ENCODE peak calls at places on chromosomes 13 and 19, in nine cellular contexts. Y is stomach, C is thyroid gland, J is ovary, U is lower leg skin, S is body of pancreas, T is uterus, E is tibial nerve, F is heart left ventricle. L is an unnamed sample.

GRCh38 chr19:1395194-1396018 is 5.9 kb downstream of the GAMT start:
- DNase-seq in U (no peak), Y (peak), S (peak), F (no peak), C (no peak), E (no peak), J (no peak), T (no peak), L (no peak)

GRCh38 chr13:104809483-104809882 is 1726.0 kb downstream of the EFNB2 start:
- DNase-seq in E (no peak), J (no peak), S (no peak), U (no peak), C (no peak), T (no peak), Y (no peak), F (no peak), L (no peak)

GRCh38 chr13:66665991-66666390 is 564.1 kb downstream of the PCDH9 start:
- DNase-seq in E (no peak), S (peak), Y (no peak), J (no peak), C (peak), U (no peak), F (no peak), T (no peak), L (peak)

GRCh38 chr19:46125447-46125846 is 959 bp upstream of the IGFL3 start:
- DNase-seq in E (no peak), Y (no peak), F (no peak), T (no peak), U (no peak), J (no peak), C (no peak), S (no peak), L (no peak)

GRCh38 chr13:59776924-59777690 is 386.6 kb downstream of the DIAPH3 start:
- DNase-seq in S (no peak), C (no peak), T (no peak), F (no peak), Y (no peak), E (no peak), J (no peak), U (no peak), L (no peak)

GRCh38 chr13:51549050-51549449 is 35.2 kb upstream of the WDFY2 start:
- DNase-seq in S (peak), C (peak), F (no peak), E (no peak), Y (no peak), U (no peak), J (no peak), T (no peak), L (no peak)

GRCh38 chr13:110912651-110913051 is 2.2 kb downstream of the ANKRD10 start:
- DNase-seq in T (peak), E (no peak), C (peak), F (no peak), U (no peak), J (no peak), S (peak), Y (no peak), L (peak)

GRCh38 chr13:109784590-109785140 is 1.7 kb downstream of the IRS2 start:
- DNase-seq in J (peak), Y (peak), F (peak), S (peak), T (peak), E (peak), C (peak), U (peak), L (peak)

GRCh38 chr19:5914946-5915781 is 1.1 kb downstream of the CAPS start:
- DNase-seq in S (peak), F (no peak), C (peak), U (no peak), Y (peak), J (no peak), E (no peak), T (no peak), L (no peak)

GRCh38 chr13:108948269-108948671 is 318.9 kb downstream of the MYO16 start:
- DNase-seq in U (no peak), F (no peak), T (no peak), S (no peak), C (no peak), Y (no peak), J (no peak), E (no peak), L (peak)

GRCh38 chr19:5220866-5221265 is 119.7 kb downstream of the PTPRS start:
- DNase-seq in S (no peak), C (no peak), Y (no peak), J (no peak), U (no peak), T (no peak), F (no peak), E (no peak), L (no peak)

GRCh38 chr13:60343978-60344377 is 53.0 kb upstream of the TDRD3 start:
- DNase-seq in C (no peak), J (no peak), U (no peak), S (no peak), Y (no peak), T (no peak), F (no peak), E (no peak), L (no peak)

GRCh38 chr19:20051841-20052768 is 12.8 kb upstream of the ZNF682 start:
- DNase-seq in F (peak), E (peak), U (peak), C (peak), T (peak), S (peak), Y (peak), J (peak), L (peak)

GRCh38 chr13:40061466-40062450 is 406.3 kb downstream of the COG6 start:
- DNase-seq in J (no peak), F (no peak), Y (no peak), T (no peak), S (peak), U (no peak), C (no peak), E (no peak), L (no peak)

GRCh38 chr13:98265669-98266551 is 88.8 kb upstream of the RNF113B start:
- DNase-seq in Y (peak), S (peak), C (no peak), F (no peak), T (no peak), U (no peak), E (peak), J (no peak), L (peak)

GRCh38 chr13:79660361-79660760 is 179.4 kb downstream of the NDFIP2 start:
- DNase-seq in S (no peak), C (no peak), U (no peak), J (no peak), T (no peak), E (no peak), Y (no peak), F (no peak), L (no peak)
- TF ChIP-seq POLR2A in S (no peak), C (no peak), U (no peak), J (no peak), T (no peak), E (no peak), Y (no peak), F (no peak), L (no peak)

DNA sequence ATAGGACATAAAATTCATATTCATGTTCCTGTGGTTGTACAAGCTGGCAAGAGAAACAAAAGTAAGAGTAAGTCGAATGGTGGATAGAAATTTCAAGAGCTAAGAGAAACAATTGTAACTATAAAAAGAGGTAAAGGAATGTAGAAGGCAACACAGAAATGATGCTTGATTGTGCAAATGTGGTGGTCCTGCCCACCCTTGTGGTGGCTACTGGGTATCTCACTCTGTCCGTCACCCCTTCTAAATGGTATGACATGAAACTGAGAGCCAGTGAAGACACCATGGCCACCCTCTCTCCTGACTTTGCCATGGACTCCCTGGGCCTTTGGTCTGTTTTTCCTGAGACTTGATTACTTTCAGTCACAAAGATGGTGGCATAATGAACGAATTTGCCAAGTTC is 925.9 kb upstream of the SLITRK6 start:
- DNase-seq in E (no peak), F (no peak), T (no peak), Y (no peak), U (no peak), C (no peak), S (no peak), J (no peak), L (no peak)
- TF ChIP-seq CTCF in E (no peak), F (no peak), T (no peak), Y (no peak), U (no peak), C (no peak), S (no peak), J (no peak), L (no peak)

DNA sequence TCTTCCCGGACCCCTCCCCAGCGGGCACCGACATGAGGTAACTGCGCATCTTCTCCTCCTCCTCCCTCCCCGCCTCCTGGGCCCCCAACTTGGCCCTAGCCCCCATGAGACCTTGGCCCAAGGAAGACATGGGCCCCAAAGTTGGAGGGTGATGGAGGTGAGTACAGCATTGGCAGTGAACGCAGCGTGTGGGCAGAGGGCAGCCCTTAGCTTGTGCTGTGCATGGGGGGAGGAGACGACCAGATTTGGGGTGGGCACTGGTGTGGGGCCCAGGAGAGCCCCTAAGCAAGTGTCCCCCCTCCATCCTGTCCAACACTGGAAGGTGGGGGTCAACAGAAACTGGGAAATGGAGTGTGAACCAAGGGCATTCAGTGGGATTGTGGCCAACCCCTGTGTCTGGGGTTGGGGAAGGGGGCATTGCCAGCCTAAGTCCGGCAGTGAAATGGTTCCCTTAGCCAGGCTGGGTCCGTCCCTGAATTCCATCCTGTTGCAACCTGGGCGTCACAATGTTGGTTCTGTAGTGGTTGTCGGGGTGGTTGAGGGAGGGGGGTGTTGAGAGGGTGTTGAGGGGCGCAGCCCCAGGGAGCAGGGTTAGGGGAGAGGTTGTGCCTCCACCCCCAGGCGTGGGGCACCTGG is 23.5 kb downstream of the NUMBL start:
- DNase-seq in E (no peak), S (no peak), F (no peak), J (no peak), T (no peak), U (no peak), C (no peak), Y (no peak), L (no peak)
- TF ChIP-seq POLR2A in E (no peak), S (no peak), F (no peak), J (no peak), T (no peak), U (no peak), C (no peak), Y (no peak), L (no peak)

GRCh38 chr13:112951674-112952371 is 17.2 kb upstream of the MCF2L start:
- DNase-seq in S (no peak), Y (no peak), F (no peak), U (no peak), C (no peak), E (no peak), J (no peak), T (no peak), L (no peak)
- TF ChIP-seq CTCF in S (no peak), Y (no peak), F (no peak), U (no peak), C (no peak), E (no peak), J (no peak), T (no peak), L (no peak)

DNA sequence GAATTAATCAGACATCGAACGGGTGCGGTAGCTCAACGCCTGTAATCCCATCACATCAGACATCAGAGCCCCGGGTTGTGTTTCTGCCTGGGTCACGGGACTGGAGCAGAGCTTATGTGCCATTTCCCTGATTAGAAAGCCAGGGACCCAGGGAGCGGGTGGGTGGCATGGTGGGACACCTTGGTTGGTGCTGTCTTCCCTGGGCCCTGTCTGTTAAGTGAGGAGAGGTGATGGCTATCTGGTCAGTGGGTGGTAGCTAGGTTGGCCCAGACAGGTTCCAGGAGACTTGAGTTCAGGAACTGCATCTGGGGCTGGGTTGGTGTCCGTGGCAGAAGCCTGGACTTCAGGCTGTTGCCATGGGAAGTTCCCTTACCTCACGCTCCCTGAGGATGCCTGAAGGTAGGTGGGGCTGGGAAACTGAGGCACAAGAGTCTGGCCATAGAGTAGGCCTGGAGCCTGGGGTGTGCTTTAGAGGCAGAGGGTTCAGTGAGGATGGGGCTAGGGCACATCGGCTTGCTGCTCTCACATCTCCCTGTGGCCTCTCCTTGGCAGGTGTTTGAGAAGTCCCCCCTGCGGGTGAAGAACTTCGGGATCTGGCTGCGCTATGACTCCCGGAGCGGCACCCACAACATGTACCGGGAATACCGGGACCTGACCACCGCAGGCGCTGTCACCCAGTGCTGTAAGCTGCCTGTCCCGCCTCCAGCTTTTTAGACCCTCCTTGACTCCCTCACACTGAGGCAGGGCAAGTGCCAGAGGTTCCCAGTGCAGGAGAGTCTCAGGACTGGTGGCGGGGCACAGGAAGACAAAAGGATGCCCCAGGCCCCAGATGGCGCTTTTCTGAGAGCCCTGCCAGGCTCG is 2.1 kb downstream of the RPL18A start:
- DNase-seq in Y (no peak), S (no peak), U (no peak), F (no peak), C (no peak), E (no peak), J (no peak), T (no peak), L (no peak)
- TF ChIP-seq POLR2A in Y (no peak), S (no peak), U (no peak), F (no peak), C (no peak), E (no peak), J (no peak), T (no peak), L (no peak)

GRCh38 chr13:30796132-30796832 is 60.9 kb downstream of the ALOX5AP start:
- DNase-seq in F (no peak), Y (no peak), T (no peak), U (no peak), E (no peak), C (peak), J (no peak), S (peak), L (peak)
- TF ChIP-seq CTCF in F (no peak), Y (no peak), T (no peak), U (no peak), E (no peak), C (no peak), J (no peak), S (no peak), L (no peak)

L was measured in testis.